ENCODE peak calls at places on chromosomes 13 and 19, in ten cellular contexts. F is uterus; C is fibroblast of lung; P is H9; O is cardiac muscle cell; J is PC-9; D is mesenchymal stem cell; R is GM23248; Z is CD4-positive, alpha-beta memory T cell; A is tibial nerve. V is an unnamed sample.

GRCh38 chr13:86298741-86299140 is 499.5 kb upstream of the SLITRK6 start:
- DNase-seq in F (no peak), C (no peak), P (no peak), O (no peak), J (no peak), D (no peak), R (no peak), Z (no peak), A (no peak), V (no peak)

GRCh38 chr13:27666951-27667350 is 45.3 kb downstream of the POLR1D start:
- DNase-seq in F (no peak), C (no peak), P (no peak), O (no peak), J (no peak), D (no peak), R (no peak), Z (no peak), A (no peak), V (no peak)

GRCh38 chr13:48585456-48585840 is 52.6 kb upstream of the RCBTB2 start:
- DNase-seq in F (no peak), C (peak; percentile 50), P (no peak), O (peak; percentile 88), J (no peak), D (no peak), R (peak; percentile 35), Z (no peak), A (no peak), V (no peak)

GRCh38 chr19:4744451-4745170 is 21.0 kb upstream of the DPP9 start:
- DNase-seq in F (peak; percentile 79), C (peak; percentile 95), P (no peak), O (peak; percentile 97), J (no peak), D (peak; percentile 76), R (peak; percentile 97), Z (no peak), A (no peak), V (no peak)

GRCh38 chr13:50617134-50617721 is 226.3 kb downstream of the DLEU7 start:
- DNase-seq in F (no peak), C (peak; percentile 63), P (no peak), O (peak; percentile 80), J (peak; percentile 73), D (peak; percentile 29), R (peak; percentile 85), Z (no peak), A (no peak), V (no peak)

GRCh38 chr19:41997121-41997850 is 3.3 kb upstream of the ATP1A3 start:
- DNase-seq in F (no peak), C (peak; percentile 27), P (peak; percentile 81), O (peak; percentile 47), J (no peak), D (peak; percentile 45), R (peak; percentile 75), Z (peak; percentile 37), A (no peak), V (no peak)

GRCh38 chr13:112456138-112457056 is 80.2 kb downstream of the SPACA7 start:
- DNase-seq in F (no peak), C (no peak), P (peak; percentile 17), O (no peak), J (no peak), D (no peak), R (no peak), Z (no peak), A (no peak), V (no peak)

GRCh38 chr19:55088543-55089265 is 13.0 kb downstream of the EPS8L1 start:
- DNase-seq in F (peak; percentile 79), C (peak; percentile 61), P (peak; percentile 86), O (peak; percentile 72), J (peak; percentile 35), D (peak; percentile 76), R (peak; percentile 63), Z (peak; percentile 56), A (peak; percentile 67), V (no peak)

GRCh38 chr19:4730740-4731171 is 7.1 kb upstream of the DPP9 start:
- DNase-seq in F (no peak), C (no peak), P (peak; percentile 72), O (no peak), J (no peak), D (peak; percentile 22), R (peak; percentile 31), Z (peak; percentile 59), A (no peak), V (peak; percentile 37)

GRCh38 chr19:18663940-18664530 is 19.4 kb upstream of the CRTC1 start:
- DNase-seq in F (no peak), C (no peak), P (no peak), O (no peak), J (peak; percentile 28), D (no peak), R (no peak), Z (no peak), A (no peak), V (no peak)

GRCh38 chr19:46732966-46733692 is 12.7 kb upstream of the FKRP start:
- DNase-seq in F (no peak), C (peak; percentile 60), P (no peak), O (no peak), J (peak; percentile 75), D (peak; percentile 76), R (no peak), Z (no peak), A (no peak), V (no peak)

GRCh38 chr13:110308377-110309158 is 1.5 kb downstream of the COL4A2 start:
- DNase-seq in F (peak; percentile 44), C (peak; percentile 61), P (peak; percentile 51), O (peak; percentile 78), J (no peak), D (peak; percentile 57), R (peak; percentile 73), Z (no peak), A (no peak), V (no peak)

GRCh38 chr13:110126391-110126961 is 180.5 kb downstream of the COL4A1 start:
- DNase-seq in F (peak; percentile 58), C (peak; percentile 95), P (peak; percentile 69), O (peak; percentile 94), J (peak; percentile 99), D (peak; percentile 98), R (peak; percentile 96), Z (no peak), A (no peak), V (no peak)

GRCh38 chr13:86725105-86725504 is 925.9 kb upstream of the SLITRK6 start:
- DNase-seq in F (no peak), C (peak; percentile 2), P (peak; percentile 54), O (no peak), J (no peak), D (no peak), R (no peak), Z (no peak), A (no peak), V (peak; percentile 7)

GRCh38 chr13:40781717-40782116 is 7.7 kb upstream of the SLC25A15 start:
- DNase-seq in F (no peak), C (no peak), P (no peak), O (no peak), J (no peak), D (no peak), R (no peak), Z (no peak), A (no peak), V (no peak)

GRCh38 chr19:4768934-4769777 is 22.4 kb upstream of the FEM1A start:
- DNase-seq in F (peak; percentile 83), C (peak; percentile 89), P (peak; percentile 90), O (peak; percentile 93), J (peak; percentile 65), D (peak; percentile 84), R (peak; percentile 86), Z (peak; percentile 81), A (peak; percentile 36), V (peak; percentile 83)

GRCh38 chr19:2173841-2174577 is 10.3 kb downstream of the DOT1L start:
- DNase-seq in F (no peak), C (no peak), P (no peak), O (no peak), J (no peak), D (no peak), R (no peak), Z (no peak), A (no peak), V (no peak)

DNA sequence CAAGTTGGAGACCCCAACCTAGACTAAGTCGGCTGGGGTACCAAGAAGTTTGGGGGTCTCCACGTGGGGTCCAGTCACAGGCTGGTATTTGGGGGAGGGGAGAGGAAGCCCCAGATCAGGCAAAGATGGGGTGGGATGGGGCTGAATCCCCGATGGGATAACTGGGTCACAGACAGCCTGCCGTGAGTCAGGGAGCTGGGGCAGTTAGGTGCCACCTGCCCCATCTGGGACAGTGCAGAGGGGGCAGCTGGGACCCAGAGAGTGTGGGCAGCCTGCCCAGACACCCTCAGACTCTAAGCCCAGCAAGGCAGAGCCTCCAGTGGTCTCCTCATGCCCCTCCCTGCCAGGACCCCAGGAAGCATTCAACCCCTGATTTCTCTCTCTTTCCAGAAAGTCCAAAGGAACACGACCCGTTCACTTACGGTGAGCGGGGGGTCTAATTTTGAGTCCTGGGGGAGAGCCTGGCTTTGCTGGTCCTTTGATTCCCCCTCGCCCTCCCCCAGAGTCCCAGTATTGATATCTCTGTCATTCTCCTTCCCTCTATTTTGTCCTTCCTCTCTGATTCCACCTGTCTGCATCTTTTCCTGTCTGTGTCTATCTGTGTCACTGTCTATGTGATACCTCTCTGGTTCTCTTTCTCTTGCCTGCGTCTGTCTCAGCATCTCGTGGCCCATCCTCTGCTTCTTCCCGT is 1.7 kb downstream of the FXYD1 start:
- DNase-seq in F (no peak), C (no peak), P (no peak), O (no peak), J (no peak), D (no peak), R (no peak), Z (no peak), A (no peak), V (no peak)
- H3K27ac ChIP-seq in F (peak overlapping the region; percentile 95), C (no peak overlapping the region), P (no peak overlapping the region), O (peak overlapping the region; percentile 97), J (no peak overlapping the region), D (no peak overlapping the region), R (no peak overlapping the region), Z (no peak overlapping the region), A (peak overlapping the region; percentile 96), V (no peak overlapping the region)

GRCh38 chr19:45050036-45050435 is 11.2 kb downstream of the CLASRP start:
- DNase-seq in F (no peak), C (no peak), P (no peak), O (no peak), J (no peak), D (no peak), R (peak; percentile 12), Z (no peak), A (no peak), V (no peak)
- H3K27ac ChIP-seq in F (no peak overlapping the region), C (no peak overlapping the region), P (no peak overlapping the region), O (peak overlapping the region; percentile 65), J (no peak overlapping the region), D (no peak overlapping the region), R (no peak overlapping the region), Z (no peak overlapping the region), A (no peak overlapping the region), V (no peak overlapping the region)

DNA sequence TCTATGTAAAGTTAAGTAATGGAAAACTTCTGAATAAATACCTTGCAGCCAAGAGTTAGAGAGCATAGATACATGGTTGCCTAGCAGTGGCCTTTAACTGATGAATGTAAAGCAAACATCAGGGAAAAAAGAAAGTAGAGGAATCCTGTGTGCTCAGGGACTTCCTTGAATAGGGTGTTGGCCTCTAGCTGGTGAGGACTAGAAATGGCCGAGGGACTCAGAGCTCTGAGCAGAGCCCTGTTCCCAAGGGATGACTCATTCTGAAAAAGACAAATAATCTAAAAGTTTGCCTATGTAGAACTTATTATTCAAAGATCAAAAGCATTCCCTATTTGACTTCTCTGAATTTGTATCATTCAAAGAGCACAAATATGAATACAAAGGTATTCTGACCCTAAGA is 135.7 kb downstream of the MIPEP start:
- DNase-seq in F (no peak), C (peak; percentile 68), P (no peak), O (peak; percentile 15), J (peak; percentile 59), D (peak; percentile 62), R (peak; percentile 37), Z (no peak), A (no peak), V (no peak)
- H3K27ac ChIP-seq in F (no peak overlapping the region), C (peak overlapping the region; percentile 37), P (no peak overlapping the region), O (no peak overlapping the region), J (no peak overlapping the region), D (peak overlapping the region; percentile 35), R (no peak overlapping the region), Z (no peak overlapping the region), A (no peak overlapping the region), V (no peak overlapping the region)

GRCh38 chr13:45711952-45712351 is 9.8 kb downstream of the CBY2 start:
- DNase-seq in F (no peak), C (no peak), P (no peak), O (no peak), J (no peak), D (no peak), R (no peak), Z (no peak), A (no peak), V (no peak)
- H3K27ac ChIP-seq in F (no peak overlapping the region), C (no peak overlapping the region), P (no peak overlapping the region), O (no peak overlapping the region), J (no peak overlapping the region), D (no peak overlapping the region), R (no peak overlapping the region), Z (no peak overlapping the region), A (no peak overlapping the region), V (no peak overlapping the region)

V was measured in iPS DF 6.9.